ENCODE peak calls at places on chromosomes 4 and X, in five cellular contexts. R is T-cell; G is stimulated activated CD8-positive, alpha-beta memory T cell treated with anti-CD3 and anti-CD28 coated beads, Interleukin-12 subunit alpha, Interleukin-12 subunit beta, amount 100 ng/mL, for 4 hours; K is astrocyte of the spinal cord; Q is HTR-8/SVneo. O is an unnamed sample.

GRCh38 chr4:44629280-44629866 is 22.1 kb downstream of the YIPF7 start:
- DNase-seq in Q (peak), R (peak), K (peak), G (no peak), O (peak)

GRCh38 chrX:38220024-38220935 is at the start of gene SRPX:
- DNase-seq in K (peak), G (no peak), Q (peak), R (no peak), O (no peak)

GRCh38 chr4:23921447-23921845 is 31.6 kb upstream of the PPARGC1A start:
- DNase-seq in G (no peak), K (peak), R (no peak), Q (no peak), O (no peak)

GRCh38 chr4:143700060-143700419 is 435 bp downstream of the FREM3 start:
- DNase-seq in G (no peak), R (no peak), K (peak), Q (no peak), O (no peak)

GRCh38 chrX:56764153-56764974 is 35.3 kb downstream of the NBDY start:
- DNase-seq in R (peak), G (peak), Q (peak), K (peak), O (peak)

GRCh38 chrX:19839770-19840254 is 47.6 kb downstream of the SH3KBP1 start:
- DNase-seq in R (no peak), Q (no peak), G (no peak), K (no peak), O (no peak)

GRCh38 chr4:83212041-83212851 is 72.4 kb downstream of the COQ2 start:
- DNase-seq in Q (no peak), R (peak), G (peak), K (no peak), O (no peak)

GRCh38 chrX:19682712-19683331 is 167.5 kb upstream of the MAP3K15 start:
- DNase-seq in G (peak), K (peak), Q (no peak), R (peak), O (peak)

GRCh38 chr4:120977435-120977997 is 55.0 kb upstream of the PRDM5 start:
- DNase-seq in K (peak), R (no peak), Q (peak), G (no peak), O (no peak)

GRCh38 chr4:13541176-13541604 is 3.1 kb downstream of the NKX3-2 start:
- DNase-seq in K (no peak), G (no peak), Q (no peak), R (no peak), O (no peak)

GRCh38 chr4:48949086-48949485 is 37.0 kb upstream of the CWH43 start:
- DNase-seq in G (no peak), R (no peak), K (no peak), Q (no peak), O (no peak)

GRCh38 chr4:2251795-2252529 is 9.9 kb downstream of the MXD4 start:
- DNase-seq in Q (no peak), R (no peak), K (no peak), G (no peak), O (no peak)

GRCh38 chrX:154607370-154607769 is 11.7 kb downstream of the CTAG1B start:
- DNase-seq in R (no peak), G (no peak), K (no peak), Q (no peak), O (no peak)

GRCh38 chrX:109830704-109831206 is 97.7 kb upstream of the ACSL4 start:
- DNase-seq in Q (no peak), R (no peak), K (peak), G (no peak), O (no peak)

GRCh38 chr4:140252144-140252741 is 98.3 kb upstream of the MAML3 start:
- DNase-seq in R (no peak), Q (no peak), G (no peak), K (no peak), O (no peak)

GRCh38 chrX:151977009-151977408 is 2.5 kb upstream of the GABRE start:
- DNase-seq in Q (no peak), K (no peak), G (no peak), R (no peak), O (no peak)

GRCh38 chrX:149003863-149004660 is 501.0 kb downstream of the IDS start:
- DNase-seq in R (no peak), Q (no peak), G (no peak), K (peak), O (no peak)

GRCh38 chr4:22721189-22721588 is 28.5 kb downstream of the GBA3 start:
- DNase-seq in R (no peak), Q (no peak), K (no peak), G (no peak), O (no peak)

GRCh38 chr4:12846368-12846767 is 637.8 kb downstream of the RAB28 start:
- DNase-seq in R (no peak), G (no peak), Q (no peak), K (no peak), O (no peak)

GRCh38 chr4:11471613-11472012 is 42.9 kb upstream of the HS3ST1 start:
- DNase-seq in Q (no peak), G (peak), K (no peak), R (peak), O (peak)

GRCh38 chr4:23614284-23614892 is 275.5 kb downstream of the PPARGC1A start:
- DNase-seq in K (peak), G (no peak), Q (no peak), R (no peak), O (no peak)

GRCh38 chr4:173257732-173258717 is 76.1 kb downstream of the HMGB2 start:
- DNase-seq in R (peak), G (peak), K (peak), Q (peak), O (peak)

GRCh38 chr4:1653776-1654175 is 30.3 kb downstream of the FAM53A start:
- DNase-seq in Q (no peak), G (no peak), R (no peak), K (no peak), O (no peak)

GRCh38 chr4:142485452-142485851 is 360.6 kb downstream of the INPP4B start:
- DNase-seq in Q (no peak), R (no peak), K (no peak), G (no peak), O (no peak)

GRCh38 chr4:4401049-4401448 is 14.1 kb downstream of the NSG1 start:
- DNase-seq in R (no peak), K (no peak), Q (no peak), G (no peak), O (no peak)